ENCODE peak calls at places on chromosomes 6 and 20, in four cellular contexts. U is Panc1, R is mucosa of descending colon, Q is PC-3. L is an unnamed sample. For H3K4me1, the result is how much of the 10 kb centered on the place peaks cover.

GRCh38 chr6:1479095-1479494 is 89.7 kb downstream of the FOXF2 start:
- DNase-seq in U (no peak), R (no peak), Q (peak), L (no peak)

GRCh38 chr6:67766061-67766460 is 869.0 kb upstream of the ADGRB3 start:
- DNase-seq in U (no peak), R (no peak), Q (no peak), L (no peak)

GRCh38 chr6:35173068-35174042 is 32.2 kb upstream of the TCP11 start:
- DNase-seq in U (no peak), R (no peak), Q (peak), L (no peak)

GRCh38 chr6:159037746-159038290 is 7.0 kb downstream of the TAGAP start:
- DNase-seq in U (no peak), R (no peak), Q (peak), L (no peak)

GRCh38 chr6:131980791-131981623 is 29.8 kb upstream of the CCN2 start:
- DNase-seq in U (no peak), R (no peak), Q (peak), L (no peak)

GRCh38 chr20:61631770-61632169 is 379.7 kb downstream of the CDH4 start:
- DNase-seq in U (no peak), R (no peak), Q (no peak), L (no peak)

GRCh38 chr6:6829872-6830683 is 241.6 kb downstream of the LY86 start:
- DNase-seq in U (no peak), R (no peak), Q (no peak), L (no peak)

GRCh38 chr6:90284745-90285481 is 11.7 kb downstream of the BACH2 start:
- DNase-seq in U (no peak), R (no peak), Q (peak), L (no peak)

GRCh38 chr20:45308078-45308778 is at the start of gene MATN4:
- DNase-seq in U (no peak), R (peak), Q (no peak), L (peak)

GRCh38 chr20:10893331-10893730 is 219.5 kb upstream of the JAG1 start:
- DNase-seq in U (no peak), R (no peak), Q (no peak), L (no peak)

GRCh38 chr6:3226422-3227362 is 761 bp downstream of the TUBB2B start:
- DNase-seq in U (no peak), R (no peak), Q (no peak), L (no peak)

GRCh38 chr6:5529015-5529414 is 267.7 kb downstream of the FARS2 start:
- DNase-seq in U (no peak), R (no peak), Q (peak), L (no peak)

GRCh38 chr6:117076076-117076475 is 189.3 kb upstream of the VGLL2 start:
- DNase-seq in U (no peak), R (no peak), Q (no peak), L (no peak)

GRCh38 chr6:90027004-90027403 is 132.7 kb downstream of the GJA10 start:
- DNase-seq in U (no peak), R (no peak), Q (no peak), L (no peak)

GRCh38 chr6:111487656-111488055 is 4.6 kb upstream of the REV3L start:
- DNase-seq in U (no peak), R (no peak), Q (peak), L (no peak)

GRCh38 chr6:148414836-148415235 is 72.2 kb downstream of the SASH1 start:
- DNase-seq in U (no peak), R (no peak), Q (peak), L (no peak)

GRCh38 chr20:24657211-24657610 is 187.8 kb downstream of the SYNDIG1 start:
- DNase-seq in U (no peak), R (no peak), Q (peak), L (no peak)

GRCh38 chr20:44401052-44401769 is 45.7 kb downstream of the HNF4A start:
- DNase-seq in U (no peak), R (peak), Q (no peak), L (no peak)

GRCh38 chr6:149433901-149434300 is 33.8 kb downstream of the SUMO4 start:
- DNase-seq in U (no peak), R (no peak), Q (no peak), L (no peak)

GRCh38 chr20:1207293-1207884 is 4.1 kb downstream of the C20orf202 start:
- DNase-seq in U (no peak), R (no peak), Q (no peak), L (no peak)

GRCh38 chr20:44810391-44811149 is at the start of gene RIMS4:
- DNase-seq in U (no peak), R (no peak), Q (no peak), L (no peak)

GRCh38 chr6:39086294-39086693 is 28.7 kb downstream of the SAYSD1 start:
- DNase-seq in U (no peak), R (no peak), Q (no peak), L (no peak)

GRCh38 chr6:2853766-2854393 is 12.2 kb upstream of the SERPINB1 start:
- DNase-seq in U (peak), R (peak), Q (peak), L (no peak)

GRCh38 chr6:15736023-15736696 is 73.3 kb upstream of the DTNBP1 start:
- DNase-seq in U (no peak), R (no peak), Q (no peak), L (no peak)

GRCh38 chr20:43241057-43241702 is 51.5 kb upstream of the PTPRT start:
- DNase-seq in U (no peak), R (no peak), Q (no peak), L (no peak)

GRCh38 chr6:31225735-31226134 is 46.2 kb downstream of the HLA-C start:
- DNase-seq in U (no peak), R (no peak), Q (peak), L (no peak)

GRCh38 chr6:150550244-150550643 is 49.4 kb upstream of the PLEKHG1 start:
- DNase-seq in U (no peak), R (no peak), Q (no peak), L (no peak)

GRCh38 chr6:73803562-73804221 is 107.7 kb downstream of the CD109 start:
- DNase-seq in U (no peak), R (no peak), Q (peak), L (no peak)

GRCh38 chr20:4070323-4071176 is 55.2 kb upstream of the RNF24 start:
- DNase-seq in U (no peak), R (no peak), Q (no peak), L (no peak)

GRCh38 chr20:19977373-19977770 is 39.8 kb upstream of the NAA20 start:
- DNase-seq in U (no peak), R (no peak), Q (peak), L (no peak)

GRCh38 chr20:19981091-19981490 is 36.1 kb upstream of the NAA20 start:
- DNase-seq in U (no peak), R (no peak), Q (peak), L (no peak)

GRCh38 chr20:19975901-19976300 is 41.3 kb upstream of the NAA20 start:
- DNase-seq in U (no peak), R (no peak), Q (peak), L (no peak)

GRCh38 chr20:19976595-19977372 is 40.4 kb upstream of the NAA20 start:
- DNase-seq in U (no peak), R (no peak), Q (peak), L (peak)

GRCh38 chr20:19978511-19979210 is 38.5 kb upstream of the NAA20 start:
- DNase-seq in U (no peak), R (no peak), Q (no peak), L (no peak)
- H3K4me1 ChIP-seq in U (half or more), R (under half), Q (half or more), L (under half)

GRCh38 chr6:113855500-113856010 is 1.6 kb upstream of the MARCKS start:
- DNase-seq in U (no peak), R (peak), Q (peak), L (no peak)

GRCh38 chr6:113856571-113857564 is at the start of gene MARCKS:
- DNase-seq in U (no peak), R (peak), Q (peak), L (peak)

GRCh38 chr6:113853252-113853651 is 3.9 kb upstream of the MARCKS start:
- DNase-seq in U (no peak), R (no peak), Q (no peak), L (no peak)

GRCh38 chr6:113856011-113856551 is 1.1 kb upstream of the MARCKS start:
- DNase-seq in U (no peak), R (no peak), Q (peak), L (no peak)

GRCh38 chr6:113854531-113855499 is 2.3 kb upstream of the MARCKS start:
- DNase-seq in U (no peak), R (peak), Q (peak), L (peak)
- TF ChIP-seq CTCF in U (peak), R (no peak), Q (peak), L (no peak)

DNA sequence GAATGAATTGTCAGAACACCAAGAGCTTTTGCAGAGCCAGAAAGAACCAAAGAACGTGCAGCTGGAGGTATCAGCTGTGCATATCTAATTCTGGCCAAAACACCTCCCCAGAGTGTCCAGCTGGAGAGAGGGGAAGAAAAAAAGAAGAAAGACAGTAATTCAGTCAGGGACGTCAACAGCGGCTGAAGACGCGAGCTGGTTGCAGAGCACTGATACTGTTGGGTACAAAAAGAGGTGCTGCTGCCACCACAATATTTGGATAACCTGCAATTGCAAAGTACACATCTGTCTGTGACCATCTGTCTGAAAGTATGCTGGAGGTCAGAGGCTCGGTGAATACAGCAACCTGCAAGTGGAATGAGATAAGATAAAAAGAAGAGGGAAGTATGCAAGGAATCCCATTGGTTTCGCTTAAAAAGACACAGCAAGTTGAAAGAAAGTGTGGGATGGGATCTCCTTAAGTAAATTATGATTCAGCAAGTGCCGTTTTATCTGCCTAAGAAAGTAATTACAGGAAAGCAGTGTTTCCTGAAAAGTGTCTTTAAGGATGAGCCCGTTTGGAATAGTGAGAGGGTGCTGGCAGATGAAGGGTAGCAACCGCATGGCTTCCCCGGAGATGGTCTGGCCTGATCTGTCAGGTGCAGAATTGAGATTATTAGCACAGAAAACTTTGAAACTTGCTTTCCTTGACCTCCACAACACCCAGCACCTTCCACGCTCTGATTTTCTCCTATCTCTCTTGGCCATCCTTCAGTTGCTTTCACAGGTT is 189.9 kb upstream of the PRDM1 start:
- DNase-seq in U (no peak), R (no peak), Q (peak), L (no peak)
- H3K4me1 ChIP-seq in U (under half), R (under half), Q (under half), L (under half)

DNA sequence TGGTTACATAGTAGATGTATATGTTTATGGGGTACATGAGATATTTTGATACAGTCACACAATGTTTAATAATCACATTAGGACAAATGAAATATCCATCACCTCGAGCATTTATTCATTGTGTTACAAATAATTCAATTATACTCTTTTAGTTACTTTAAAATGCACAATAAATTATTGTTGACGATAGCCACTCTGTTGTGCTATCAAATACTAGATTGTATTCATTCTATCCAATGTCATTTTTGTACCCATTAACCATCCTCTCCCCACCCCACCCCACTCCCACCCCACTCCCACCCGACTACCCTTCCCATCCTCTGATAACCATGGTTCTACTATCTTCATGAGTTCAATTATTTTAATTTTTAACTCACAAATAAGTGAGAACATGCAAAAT is 585.4 kb downstream of the CDH26 start:
- DNase-seq in U (no peak), R (no peak), Q (no peak), L (no peak)
- TF ChIP-seq CTCF in U (no peak), R (no peak), Q (no peak), L (no peak)

GRCh38 chr6:134398453-134398852 is 80.5 kb upstream of the SGK1 start:
- DNase-seq in U (no peak), R (no peak), Q (peak), L (peak)
- H3K4me1 ChIP-seq in U (under half), R (under half), Q (under half), L (under half)

GRCh38 chr6:10733863-10734262 is 11.0 kb downstream of the TMEM14C start:
- DNase-seq in U (no peak), R (no peak), Q (peak), L (no peak)
- TF ChIP-seq CTCF in U (no peak), R (no peak), Q (no peak), L (no peak)